ENCODE peak calls at places on chromosome 7, in five cellular contexts. A is mucosa of descending colon, D is adrenal gland, Y is HFF-Myc, Q is AG04450. U is an unnamed sample.

GRCh38 chr7:103577059-103577458 is 131.1 kb upstream of the SLC26A5 start:
- DNase-seq in A (no peak), D (no peak), Y (no peak), Q (no peak), U (no peak)

GRCh38 chr7:8189615-8190014 is 72.4 kb downstream of the ICA1 start:
- DNase-seq in A (no peak), D (no peak), Y (no peak), Q (no peak), U (no peak)

GRCh38 chr7:129664029-129665012 is 52.8 kb downstream of the NRF1 start:
- DNase-seq in A (no peak), D (no peak), Y (peak; percentile 53), Q (peak; percentile 57), U (peak; percentile 65)

GRCh38 chr7:120684463-120684862 is 173.5 kb downstream of the TSPAN12 start:
- DNase-seq in A (no peak), D (no peak), Y (no peak), Q (no peak), U (no peak)

GRCh38 chr7:472640-472957 is 47.0 kb downstream of the PDGFA start:
- DNase-seq in A (no peak), D (no peak), Y (no peak), Q (no peak), U (no peak)

GRCh38 chr7:112500619-112501018 is 19.8 kb downstream of the LSMEM1 start:
- DNase-seq in A (no peak), D (no peak), Y (no peak), Q (no peak), U (no peak)

GRCh38 chr7:156308976-156309620 is 331.5 kb upstream of the RNF32 start:
- DNase-seq in A (no peak), D (no peak), Y (no peak), Q (no peak), U (no peak)

GRCh38 chr7:39702133-39702532 is 78.8 kb downstream of the RALA start:
- DNase-seq in A (no peak), D (no peak), Y (no peak), Q (peak; percentile 47), U (no peak)

GRCh38 chr7:140533394-140533872 is 54.1 kb upstream of the MKRN1 start:
- DNase-seq in A (peak; percentile 30), D (no peak), Y (no peak), Q (no peak), U (no peak)

GRCh38 chr7:127392182-127392565 is 334 bp downstream of the ZNF800 start:
- DNase-seq in A (peak; percentile 78), D (peak; percentile 65), Y (no peak), Q (no peak), U (peak; percentile 86)

GRCh38 chr7:158424011-158424410 is 163.6 kb downstream of the PTPRN2 start:
- DNase-seq in A (no peak), D (no peak), Y (no peak), Q (no peak), U (no peak)

GRCh38 chr7:119522698-119523097 is 750.3 kb upstream of the KCND2 start:
- DNase-seq in A (no peak), D (no peak), Y (no peak), Q (no peak), U (no peak)

GRCh38 chr7:43639858-43640491 is 57.1 kb downstream of the STK17A start:
- DNase-seq in A (no peak), D (peak; percentile 76), Y (no peak), Q (no peak), U (no peak)

GRCh38 chr7:152857272-152857671 is 97.7 kb downstream of the ACTR3B start:
- DNase-seq in A (no peak), D (no peak), Y (no peak), Q (no peak), U (no peak)

GRCh38 chr7:78178319-78178718 is 379.7 kb downstream of the PHTF2 start:
- DNase-seq in A (no peak), D (no peak), Y (no peak), Q (no peak), U (no peak)

GRCh38 chr7:1242601-1243289 is 10.1 kb downstream of the UNCX start:
- DNase-seq in A (peak; percentile 42), D (no peak), Y (no peak), Q (no peak), U (no peak)

GRCh38 chr7:73515184-73515583 is 6.9 kb downstream of the BAZ1B start:
- DNase-seq in A (no peak), D (no peak), Y (no peak), Q (no peak), U (no peak)

GRCh38 chr7:105837765-105838241 is 38.6 kb downstream of the ATXN7L1 start:
- DNase-seq in A (no peak), D (no peak), Y (no peak), Q (no peak), U (no peak)

GRCh38 chr7:23469961-23470250 is 385 bp downstream of the IGF2BP3 start:
- DNase-seq in A (no peak), D (no peak), Y (no peak), Q (no peak), U (no peak)

GRCh38 chr7:90582164-90582563 is 14.0 kb upstream of the CDK14 start:
- DNase-seq in A (no peak), D (no peak), Y (no peak), Q (no peak), U (no peak)

GRCh38 chr7:918118-918425 is 36.4 kb downstream of the ADAP1 start:
- DNase-seq in A (peak; percentile 42), D (peak; percentile 3), Y (no peak), Q (no peak), U (no peak)

GRCh38 chr7:123682690-123683089 is 27.0 kb downstream of the LMOD2 start:
- DNase-seq in A (no peak), D (no peak), Y (peak; percentile 24), Q (peak; percentile 38), U (peak; percentile 58)

GRCh38 chr7:129443612-129444011 is 9.4 kb downstream of the STRIP2 start:
- DNase-seq in A (no peak), D (peak; percentile 57), Y (no peak), Q (no peak), U (no peak)

GRCh38 chr7:155860840-155861479 is 48.7 kb upstream of the SHH start:
- DNase-seq in A (no peak), D (peak; percentile 92), Y (no peak), Q (peak; percentile 36), U (no peak)

GRCh38 chr7:155840262-155840885 is 28.1 kb upstream of the SHH start:
- DNase-seq in A (no peak), D (no peak), Y (no peak), Q (no peak), U (no peak)

GRCh38 chr7:134903073-134903790 is 83.1 kb upstream of the AGBL3 start:
- DNase-seq in A (no peak), D (no peak), Y (no peak), Q (no peak), U (no peak)

GRCh38 chr7:112143151-112143550 is 63.0 kb downstream of the DOCK4 start:
- DNase-seq in A (no peak), D (no peak), Y (no peak), Q (peak; percentile 13), U (no peak)

GRCh38 chr7:68688416-68689086 is 909.7 kb upstream of the AUTS2 start:
- DNase-seq in A (no peak), D (no peak), Y (no peak), Q (no peak), U (no peak)

GRCh38 chr7:48497521-48497920 is 326.3 kb downstream of the ABCA13 start:
- DNase-seq in A (no peak), D (no peak), Y (no peak), Q (no peak), U (no peak)

GRCh38 chr7:44291066-44291732 is 34.2 kb downstream of the CAMK2B start:
- DNase-seq in A (peak; percentile 51), D (peak; percentile 45), Y (no peak), Q (peak; percentile 69), U (no peak)

DNA sequence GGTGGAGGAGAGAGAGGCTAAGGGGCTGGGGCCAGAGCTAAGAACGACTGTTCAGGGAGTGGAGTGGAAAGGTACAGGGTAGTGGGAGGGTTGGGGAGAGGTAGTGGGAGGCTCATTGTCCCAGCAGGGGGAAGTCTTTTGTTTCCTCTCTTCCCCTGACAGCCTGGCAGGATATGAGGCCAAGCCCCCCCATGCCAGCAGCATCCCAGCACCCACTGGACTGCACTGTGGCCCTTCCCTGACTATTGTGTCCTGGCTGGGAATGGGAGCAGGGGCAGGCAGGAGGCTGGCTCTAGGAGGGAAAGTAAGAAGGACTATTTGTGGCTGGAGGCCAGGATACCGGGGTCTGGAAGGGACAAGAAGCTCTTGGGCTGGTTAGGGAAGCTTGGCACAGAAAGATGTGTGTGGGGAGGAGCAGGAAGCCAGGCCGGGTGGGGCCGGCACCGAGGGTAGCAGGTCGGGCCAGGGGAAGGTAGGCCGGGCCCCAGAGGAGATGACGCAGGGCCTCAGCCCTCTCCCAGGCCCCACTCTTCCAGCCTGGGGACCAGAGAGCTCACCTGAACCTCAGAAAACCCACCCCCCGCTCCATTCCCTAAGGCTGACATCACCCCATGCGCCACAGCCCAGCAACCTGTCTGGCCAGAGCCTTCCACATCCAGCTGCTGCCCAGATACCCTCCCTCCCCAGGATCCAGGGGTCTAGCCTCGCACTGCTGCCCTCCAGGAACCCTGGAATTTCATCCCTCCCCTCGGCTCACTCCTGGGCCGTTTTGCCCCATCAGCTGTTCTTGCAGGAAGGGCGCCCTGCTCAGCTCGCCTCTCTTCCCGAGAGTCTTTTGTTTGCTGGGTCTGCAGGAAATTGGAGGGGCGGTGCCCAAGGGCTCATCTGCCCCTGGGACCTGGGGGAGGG is 8.8 kb upstream of the EPHB4 start:
- DNase-seq in A (peak; percentile 84), D (peak; percentile 68), Y (no peak), Q (no peak), U (no peak)
- H3K4me3 ChIP-seq in A (no peak overlapping the region), D (no peak overlapping the region), Y (no peak overlapping the region), Q (no peak overlapping the region), U (no peak overlapping the region)

GRCh38 chr7:100209493-100209892 is 10.3 kb upstream of the PVRIG start:
- DNase-seq in A (no peak), D (no peak), Y (no peak), Q (no peak), U (no peak)
- H3K4me3 ChIP-seq in A (no peak overlapping the region), D (no peak overlapping the region), Y (no peak overlapping the region), Q (no peak overlapping the region), U (peak overlapping the region; percentile 33)

DNA sequence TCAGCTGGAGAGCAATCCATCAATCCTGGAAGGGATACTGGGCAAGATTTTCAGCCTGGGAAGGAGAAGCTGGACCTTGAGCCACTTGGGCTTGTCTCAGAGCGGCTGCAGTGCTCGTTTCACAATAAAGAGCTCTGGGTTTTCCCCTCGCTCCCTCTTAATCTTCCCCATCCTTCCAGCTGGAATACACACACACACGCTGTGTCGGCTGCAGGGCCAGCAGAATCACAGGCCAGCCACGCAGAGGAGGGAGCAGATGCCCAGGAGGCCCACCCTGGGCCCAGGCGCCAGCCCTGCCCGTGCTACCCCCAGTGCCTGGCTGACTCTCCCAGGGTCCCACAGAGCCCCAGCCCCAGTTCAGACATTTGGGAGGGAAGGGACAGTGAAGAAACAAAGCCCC is 255.1 kb downstream of the TNS3 start:
- DNase-seq in A (no peak), D (no peak), Y (no peak), Q (peak; percentile 56), U (no peak)
- H3K4me3 ChIP-seq in A (no peak overlapping the region), D (no peak overlapping the region), Y (peak overlapping the region; percentile 16), Q (peak overlapping the region; percentile 31), U (no peak overlapping the region)

GRCh38 chr7:131328387-131329175 is 905 bp downstream of the MKLN1 start:
- DNase-seq in A (no peak), D (no peak), Y (no peak), Q (no peak), U (peak; percentile 10)

GRCh38 chr7:131327626-131328386 is at the start of gene MKLN1:
- DNase-seq in A (peak; percentile 94), D (peak; percentile 88), Y (peak; percentile 33), Q (peak; percentile 50), U (peak; percentile 94)

GRCh38 chr7:131329176-131329570 is 1.5 kb downstream of the MKLN1 start:
- DNase-seq in A (no peak), D (peak; percentile 78), Y (no peak), Q (no peak), U (no peak)

GRCh38 chr7:131331806-131332205 is 4.1 kb downstream of the MKLN1 start:
- DNase-seq in A (no peak), D (no peak), Y (no peak), Q (no peak), U (no peak)

GRCh38 chr7:131330299-131330698 is 2.6 kb downstream of the MKLN1 start:
- DNase-seq in A (no peak), D (no peak), Y (no peak), Q (no peak), U (no peak)
- H3K4me3 ChIP-seq in A (no peak overlapping the region), D (no peak overlapping the region), Y (peak overlapping the region; percentile 92), Q (no peak overlapping the region), U (no peak overlapping the region)

U was measured in GM12865.